ENCODE peak calls at places on chromosomes 11 and 22, in seven cellular contexts. X is mammary epithelial cell, T is neural crest cell, S is ovary, V is PC-3, L is H9, P is glutamatergic neuron. D is an unnamed sample.

GRCh38 chr22:28773461-28773867 is 969 bp downstream of the CCDC117 start:
- DNase-seq in X (peak), T (no peak), S (no peak), V (no peak), L (no peak), P (no peak), D (peak)

GRCh38 chr11:1206391-1207271 is 16.2 kb upstream of the MUC5B start:
- DNase-seq in X (no peak), T (no peak), S (no peak), V (no peak), L (peak), P (peak), D (no peak)

GRCh38 chr11:107221743-107222142 is 203.5 kb upstream of the GUCY1A2 start:
- DNase-seq in X (no peak), T (no peak), S (no peak), V (no peak), L (no peak), P (no peak), D (no peak)

GRCh38 chr11:118918128-118918685 is 7.5 kb downstream of the BCL9L start:
- DNase-seq in X (peak), T (no peak), S (peak), V (peak), L (peak), P (no peak), D (peak)

GRCh38 chr11:26626346-26626745 is 54.3 kb upstream of the MUC15 start:
- DNase-seq in X (peak), T (no peak), S (no peak), V (no peak), L (no peak), P (no peak), D (peak)

GRCh38 chr22:39117585-39118191 is 20.6 kb downstream of the APOBEC3H start:
- DNase-seq in X (peak), T (peak), S (no peak), V (peak), L (peak), P (peak), D (peak)

GRCh38 chr22:50302041-50302541 is 5.4 kb downstream of the PLXNB2 start:
- DNase-seq in X (peak), T (no peak), S (no peak), V (peak), L (no peak), P (no peak), D (peak)

GRCh38 chr11:109972939-109973338 is 120.3 kb upstream of the ZC3H12C start:
- DNase-seq in X (no peak), T (no peak), S (no peak), V (no peak), L (no peak), P (no peak), D (peak)

GRCh38 chr11:44557464-44557863 is 8.0 kb upstream of the CD82 start:
- DNase-seq in X (no peak), T (no peak), S (no peak), V (no peak), L (no peak), P (no peak), D (no peak)

GRCh38 chr11:27506200-27507182 is at the start of gene LIN7C:
- DNase-seq in X (peak), T (peak), S (peak), V (peak), L (peak), P (peak), D (peak)

GRCh38 chr11:120271672-120272071 is 31.7 kb downstream of the POU2F3 start:
- DNase-seq in X (peak), T (no peak), S (no peak), V (no peak), L (no peak), P (no peak), D (no peak)

GRCh38 chr11:35349897-35350296 is 69.5 kb downstream of the SLC1A2 start:
- DNase-seq in X (no peak), T (no peak), S (no peak), V (no peak), L (no peak), P (no peak), D (no peak)

GRCh38 chr11:698493-699115 is 3.0 kb downstream of the TMEM80 start:
- DNase-seq in X (no peak), T (no peak), S (no peak), V (no peak), L (no peak), P (no peak), D (no peak)

DNA sequence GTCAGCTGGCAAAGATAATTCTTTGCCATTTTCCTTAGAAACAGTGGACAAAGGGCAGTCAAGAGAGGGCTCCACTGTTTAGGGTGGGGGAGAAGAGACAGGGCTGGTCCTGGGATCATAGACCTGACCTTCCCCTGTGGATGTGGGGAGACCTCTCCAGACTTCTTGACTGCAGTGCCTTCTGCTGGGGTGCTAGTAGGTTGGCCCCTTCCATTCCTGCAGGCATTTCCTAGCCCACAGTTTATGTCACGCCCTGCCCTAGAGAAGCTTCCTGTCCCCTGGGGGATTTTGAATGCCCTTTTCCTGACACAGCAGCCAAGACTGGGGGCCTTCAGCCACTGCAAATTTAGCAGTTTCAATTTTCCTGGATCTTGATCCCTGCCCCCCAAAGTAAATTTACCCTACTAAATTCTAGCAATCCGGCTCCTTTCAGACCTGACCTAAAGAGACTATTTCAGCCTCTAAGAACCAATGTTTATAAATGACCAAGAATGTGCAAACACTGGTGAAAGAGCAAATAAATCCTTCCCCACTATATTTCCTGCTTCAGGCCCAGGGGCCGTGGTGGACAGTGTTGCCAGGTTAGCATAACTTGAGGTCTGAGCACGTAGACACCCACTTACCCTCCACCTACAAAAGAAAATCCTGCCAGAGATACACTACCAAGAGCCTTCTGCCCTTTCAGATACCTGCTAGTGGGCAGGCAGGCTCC is 58.4 kb downstream of the PPFIBP2 start:
- DNase-seq in X (no peak), T (no peak), S (no peak), V (peak), L (peak), P (no peak), D (no peak)
- TF ChIP-seq CTCF in X (no peak), T (peak), S (no peak), V (no peak), L (no peak), P (peak), D (no peak)

GRCh38 chr11:78832226-78832947 is 257.7 kb upstream of the NARS2 start:
- DNase-seq in X (no peak), T (no peak), S (no peak), V (no peak), L (no peak), P (no peak), D (peak)
- TF ChIP-seq CTCF in X (peak), T (no peak), S (no peak), V (no peak), L (peak), P (no peak), D (no peak)

GRCh38 chr11:6574816-6575715 is 28.4 kb downstream of the RRP8 start:
- DNase-seq in X (no peak), T (no peak), S (no peak), V (no peak), L (no peak), P (no peak), D (no peak)

GRCh38 chr11:6571434-6572008 is 31.9 kb downstream of the RRP8 start:
- DNase-seq in X (no peak), T (no peak), S (no peak), V (no peak), L (peak), P (no peak), D (no peak)

GRCh38 chr11:6569706-6570105 is 33.7 kb downstream of the RRP8 start:
- DNase-seq in X (no peak), T (no peak), S (no peak), V (no peak), L (no peak), P (no peak), D (no peak)

GRCh38 chr11:6570691-6571427 is 32.6 kb downstream of the RRP8 start:
- DNase-seq in X (no peak), T (no peak), S (no peak), V (no peak), L (peak), P (no peak), D (no peak)

DNA sequence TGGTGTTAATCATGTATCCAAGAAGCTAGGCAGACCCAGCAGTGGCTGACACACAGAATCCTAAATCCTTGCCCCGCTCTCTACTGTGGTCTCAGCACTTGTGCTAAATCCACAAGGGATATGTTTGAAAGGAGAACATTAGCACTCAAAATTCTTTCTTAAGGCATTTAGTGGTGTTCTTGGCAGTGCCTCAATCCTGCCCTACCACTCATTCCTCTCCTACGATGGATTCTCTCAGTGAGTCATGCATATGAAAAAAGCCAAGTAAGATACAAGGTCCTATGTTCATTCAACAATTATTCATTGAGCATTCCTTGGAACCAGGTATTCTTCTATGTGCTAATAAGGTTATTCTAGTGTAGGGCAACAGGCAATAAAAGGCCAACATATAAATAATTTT is 31.2 kb downstream of the RRP8 start:
- DNase-seq in X (peak), T (no peak), S (no peak), V (peak), L (no peak), P (no peak), D (peak)
- TF ChIP-seq CTCF in X (no peak), T (no peak), S (no peak), V (no peak), L (no peak), P (no peak), D (no peak)

DNA sequence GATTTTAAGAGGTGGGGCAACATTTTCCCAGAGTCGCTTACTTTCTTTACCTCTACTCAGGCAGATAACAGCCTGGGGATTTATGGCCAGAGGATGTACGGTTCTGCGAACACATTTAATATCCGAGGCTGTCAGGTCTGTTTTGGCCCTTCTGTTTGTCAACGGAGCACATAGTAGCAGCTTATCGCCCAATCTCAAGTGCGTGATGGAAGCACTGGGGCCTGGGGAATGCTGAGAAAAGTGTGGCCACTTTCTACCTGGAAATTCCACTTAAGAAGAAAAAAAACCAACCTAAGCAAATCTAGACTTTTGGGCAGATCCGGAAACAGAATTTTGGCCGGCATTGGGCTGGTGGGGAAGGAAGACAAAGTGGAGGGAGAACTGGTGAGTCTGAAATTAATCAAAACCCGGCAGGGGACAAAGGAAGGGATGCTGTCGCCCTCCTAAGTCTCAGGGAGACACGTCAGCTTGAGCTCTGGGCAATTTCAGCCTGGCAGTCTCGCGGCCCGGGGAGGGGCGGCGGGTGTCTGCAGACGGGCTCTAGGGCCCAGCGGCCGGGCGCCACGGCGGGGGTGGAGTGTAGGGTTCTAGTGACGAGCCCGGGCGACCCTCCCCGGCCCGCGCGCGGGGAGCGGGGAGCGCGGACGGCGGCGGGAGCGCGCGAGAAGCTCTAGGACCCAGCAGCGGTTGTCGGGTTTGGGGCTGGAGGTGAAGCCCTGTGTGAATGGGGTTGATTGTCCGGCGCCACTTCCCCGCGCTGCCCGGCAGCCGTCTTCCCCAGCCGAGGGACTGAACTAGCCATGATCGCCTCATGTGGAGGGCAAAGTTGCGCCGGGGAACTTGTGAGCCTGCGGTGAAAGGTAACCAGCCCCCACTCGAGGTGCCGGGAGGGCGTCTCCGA is at the start of gene AMOTL1:
- DNase-seq in X (peak), T (peak), S (peak), V (peak), L (peak), P (peak), D (peak)
- TF ChIP-seq CTCF in X (peak), T (no peak), S (no peak), V (peak), L (peak), P (no peak), D (no peak)

DNA sequence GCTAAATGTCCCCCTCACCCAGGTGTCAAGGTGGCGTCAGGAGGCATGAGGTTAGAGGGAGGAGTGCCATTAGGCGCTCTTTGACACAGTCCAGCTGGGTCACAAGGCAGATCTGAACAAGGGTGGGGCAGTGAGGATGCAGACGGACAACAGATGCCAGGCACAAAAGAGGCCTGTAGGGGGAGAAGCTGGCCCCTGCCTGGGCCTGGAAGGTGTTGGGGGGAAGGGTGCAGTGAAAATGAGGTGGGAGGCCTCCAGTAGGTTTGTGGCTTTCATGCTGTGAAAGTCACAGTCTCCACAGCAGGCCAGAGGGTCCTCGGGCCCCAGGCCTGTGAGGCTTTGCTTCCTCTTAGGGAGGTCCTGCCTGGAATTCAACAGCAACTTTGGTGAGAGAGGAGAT is 85.0 kb upstream of the PLET1 start:
- DNase-seq in X (no peak), T (no peak), S (no peak), V (no peak), L (peak), P (peak), D (no peak)
- TF ChIP-seq CTCF in X (no peak), T (no peak), S (no peak), V (peak), L (peak), P (no peak), D (peak)

GRCh38 chr22:42990131-42990838 is 24.7 kb downstream of the PACSIN2 start:
- DNase-seq in X (peak), T (no peak), S (no peak), V (peak), L (no peak), P (no peak), D (peak)
- TF ChIP-seq CTCF in X (peak), T (peak), S (no peak), V (peak), L (peak), P (no peak), D (peak)

GRCh38 chr11:116605543-116605942 is 167.2 kb downstream of the BUD13 start:
- DNase-seq in X (peak), T (peak), S (no peak), V (peak), L (peak), P (no peak), D (peak)
- TF ChIP-seq CTCF in X (peak), T (peak), S (no peak), V (peak), L (peak), P (no peak), D (peak)

DNA sequence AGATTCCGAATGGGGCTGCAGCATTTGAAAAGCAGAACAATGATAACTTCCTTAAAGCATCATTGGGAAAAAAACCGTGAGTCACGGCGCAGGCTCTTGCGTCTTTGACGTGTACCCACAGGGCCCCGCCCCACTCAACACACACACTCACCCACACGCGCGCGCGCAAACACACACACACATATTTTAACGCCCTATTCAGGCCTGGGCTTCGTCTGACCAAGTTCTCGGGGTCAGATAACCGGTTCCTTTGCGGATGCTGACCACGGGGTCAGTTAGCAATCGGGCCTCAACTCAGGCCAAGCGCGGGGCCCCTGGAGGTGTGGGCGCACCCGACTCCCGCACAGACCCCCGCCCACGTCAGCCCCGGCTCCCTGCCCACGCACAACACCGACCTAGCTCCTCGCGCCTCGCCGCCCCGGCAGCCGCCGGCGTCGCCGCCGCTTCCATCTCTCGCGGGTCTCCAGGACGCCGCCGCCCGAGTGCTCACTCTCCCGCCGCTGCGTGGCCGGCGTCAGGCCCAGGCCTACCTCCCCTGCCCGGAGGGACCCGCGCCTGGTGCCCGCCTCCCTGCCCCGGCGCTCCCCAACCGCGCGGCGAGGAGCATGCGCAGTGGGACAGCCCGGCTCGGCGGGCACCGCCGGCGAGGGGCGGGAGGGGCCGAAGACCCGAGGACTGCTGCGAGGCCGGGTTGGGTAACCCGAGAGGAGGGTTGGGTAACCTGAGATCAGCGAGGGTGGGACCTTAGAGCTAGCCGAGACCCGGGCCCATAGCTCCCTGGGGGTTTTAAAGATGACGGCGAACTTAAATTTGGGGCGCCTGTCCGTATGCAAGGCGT is at the start of gene SLC36A4:
- DNase-seq in X (peak), T (peak), S (peak), V (peak), L (peak), P (peak), D (peak)
- TF ChIP-seq CTCF in X (no peak), T (no peak), S (no peak), V (no peak), L (no peak), P (no peak), D (no peak)